ENCODE peak calls at places on chromosomes 5 and 9, in seven cellular contexts. One of them, this sample, is unnamed.

GRCh38 chr9:132978451-132979087 is at the start of gene GFI1B:
- DNase-seq in HCT116: no peak
- DNase-seq in K562: peak
- DNase-seq in DND-41: no peak
- DNase-seq in GM23338: peak
- DNase-seq in IMR-90: no peak
- DNase-seq in GM23248: no peak
- DNase-seq in this sample: peak

GRCh38 chr9:114776683-114777399 is 29.0 kb downstream of the TNFSF15 start:
- DNase-seq in HCT116: no peak
- DNase-seq in K562: no peak
- DNase-seq in DND-41: no peak
- DNase-seq in GM23338: no peak
- DNase-seq in IMR-90: no peak
- DNase-seq in GM23248: no peak
- DNase-seq in this sample: no peak

GRCh38 chr5:87729786-87730185 is 317.1 kb upstream of the CCNH start:
- DNase-seq in HCT116: no peak
- DNase-seq in K562: no peak
- DNase-seq in DND-41: no peak
- DNase-seq in GM23338: no peak
- DNase-seq in IMR-90: no peak
- DNase-seq in GM23248: no peak
- DNase-seq in this sample: no peak

GRCh38 chr5:59525310-59525709 is 368.2 kb downstream of the PDE4D start:
- DNase-seq in HCT116: no peak
- DNase-seq in K562: no peak
- DNase-seq in DND-41: no peak
- DNase-seq in GM23338: no peak
- DNase-seq in IMR-90: no peak
- DNase-seq in GM23248: no peak
- DNase-seq in this sample: no peak

GRCh38 chr5:177366528-177367322 is 9.0 kb downstream of the RGS14 start:
- DNase-seq in HCT116: no peak
- DNase-seq in K562: peak
- DNase-seq in DND-41: no peak
- DNase-seq in GM23338: peak
- DNase-seq in IMR-90: peak
- DNase-seq in GM23248: peak
- DNase-seq in this sample: peak

GRCh38 chr9:33995449-33995848 is 53.2 kb downstream of the UBAP2 start:
- DNase-seq in HCT116: no peak
- DNase-seq in K562: no peak
- DNase-seq in DND-41: no peak
- DNase-seq in GM23338: no peak
- DNase-seq in IMR-90: no peak
- DNase-seq in GM23248: no peak
- DNase-seq in this sample: no peak

GRCh38 chr5:159030357-159030756 is 69.4 kb downstream of the EBF1 start:
- DNase-seq in HCT116: no peak
- DNase-seq in K562: no peak
- DNase-seq in DND-41: no peak
- DNase-seq in GM23338: peak
- DNase-seq in IMR-90: no peak
- DNase-seq in GM23248: no peak
- DNase-seq in this sample: peak

GRCh38 chr9:130381660-130382059 is 63.1 kb upstream of the ASS1 start:
- DNase-seq in HCT116: no peak
- DNase-seq in K562: no peak
- DNase-seq in DND-41: no peak
- DNase-seq in GM23338: no peak
- DNase-seq in IMR-90: no peak
- DNase-seq in GM23248: no peak
- DNase-seq in this sample: no peak

GRCh38 chr5:32522429-32523143 is 62.8 kb upstream of the SUB1 start:
- DNase-seq in HCT116: no peak
- DNase-seq in K562: no peak
- DNase-seq in DND-41: peak
- DNase-seq in GM23338: no peak
- DNase-seq in IMR-90: peak
- DNase-seq in GM23248: peak
- DNase-seq in this sample: no peak

GRCh38 chr5:95735436-95735835 is 4.3 kb downstream of the RHOBTB3 start:
- DNase-seq in HCT116: no peak
- DNase-seq in K562: no peak
- DNase-seq in DND-41: no peak
- DNase-seq in GM23338: no peak
- DNase-seq in IMR-90: no peak
- DNase-seq in GM23248: peak
- DNase-seq in this sample: no peak

GRCh38 chr5:141850183-141850768 is 27.9 kb downstream of the PCDH1 start:
- DNase-seq in HCT116: no peak
- DNase-seq in K562: peak
- DNase-seq in DND-41: peak
- DNase-seq in GM23338: no peak
- DNase-seq in IMR-90: peak
- DNase-seq in GM23248: peak
- DNase-seq in this sample: no peak

GRCh38 chr9:126291925-126292324 is 34.7 kb upstream of the MVB12B start:
- DNase-seq in HCT116: no peak
- DNase-seq in K562: no peak
- DNase-seq in DND-41: no peak
- DNase-seq in GM23338: no peak
- DNase-seq in IMR-90: no peak
- DNase-seq in GM23248: no peak
- DNase-seq in this sample: no peak

GRCh38 chr5:60323596-60323995 is 376.4 kb downstream of the DEPDC1B start:
- DNase-seq in HCT116: no peak
- DNase-seq in K562: no peak
- DNase-seq in DND-41: no peak
- DNase-seq in GM23338: peak
- DNase-seq in IMR-90: no peak
- DNase-seq in GM23248: no peak
- DNase-seq in this sample: peak

GRCh38 chr9:14836885-14837284 is 73.3 kb downstream of the FREM1 start:
- DNase-seq in HCT116: no peak
- DNase-seq in K562: no peak
- DNase-seq in DND-41: no peak
- DNase-seq in GM23338: no peak
- DNase-seq in IMR-90: no peak
- DNase-seq in GM23248: no peak
- DNase-seq in this sample: no peak

GRCh38 chr9:121654497-121655140 is 3.2 kb downstream of the DAB2IP start:
- DNase-seq in HCT116: no peak
- DNase-seq in K562: no peak
- DNase-seq in DND-41: no peak
- DNase-seq in GM23338: no peak
- DNase-seq in IMR-90: no peak
- DNase-seq in GM23248: no peak
- DNase-seq in this sample: no peak

GRCh38 chr9:87063246-87063645 is 115.9 kb upstream of the GAS1 start:
- DNase-seq in HCT116: no peak
- DNase-seq in K562: no peak
- DNase-seq in DND-41: no peak
- DNase-seq in GM23338: no peak
- DNase-seq in IMR-90: no peak
- DNase-seq in GM23248: peak
- DNase-seq in this sample: no peak

GRCh38 chr9:120937596-120937995 is 11.0 kb upstream of the TRAF1 start:
- DNase-seq in HCT116: no peak
- DNase-seq in K562: no peak
- DNase-seq in DND-41: no peak
- DNase-seq in GM23338: no peak
- DNase-seq in IMR-90: peak
- DNase-seq in GM23248: peak
- DNase-seq in this sample: no peak

GRCh38 chr5:109823597-109823996 is 133.9 kb downstream of the MAN2A1 start:
- DNase-seq in HCT116: no peak
- DNase-seq in K562: no peak
- DNase-seq in DND-41: no peak
- DNase-seq in GM23338: no peak
- DNase-seq in IMR-90: peak
- DNase-seq in GM23248: no peak
- DNase-seq in this sample: no peak

GRCh38 chr9:77848897-77849296 is 182.7 kb downstream of the GNAQ start:
- DNase-seq in HCT116: no peak
- DNase-seq in K562: no peak
- DNase-seq in DND-41: no peak
- DNase-seq in GM23338: no peak
- DNase-seq in IMR-90: peak
- DNase-seq in GM23248: peak
- DNase-seq in this sample: no peak
- H3K4me2 ChIP-seq in HCT116: no peak
- H3K4me2 ChIP-seq in K562: no peak
- H3K4me2 ChIP-seq in DND-41: no peak
- H3K4me2 ChIP-seq in GM23338: no peak
- H3K4me2 ChIP-seq in IMR-90: no peak
- H3K4me2 ChIP-seq in GM23248: peak
- H3K4me2 ChIP-seq in this sample: no peak

DNA sequence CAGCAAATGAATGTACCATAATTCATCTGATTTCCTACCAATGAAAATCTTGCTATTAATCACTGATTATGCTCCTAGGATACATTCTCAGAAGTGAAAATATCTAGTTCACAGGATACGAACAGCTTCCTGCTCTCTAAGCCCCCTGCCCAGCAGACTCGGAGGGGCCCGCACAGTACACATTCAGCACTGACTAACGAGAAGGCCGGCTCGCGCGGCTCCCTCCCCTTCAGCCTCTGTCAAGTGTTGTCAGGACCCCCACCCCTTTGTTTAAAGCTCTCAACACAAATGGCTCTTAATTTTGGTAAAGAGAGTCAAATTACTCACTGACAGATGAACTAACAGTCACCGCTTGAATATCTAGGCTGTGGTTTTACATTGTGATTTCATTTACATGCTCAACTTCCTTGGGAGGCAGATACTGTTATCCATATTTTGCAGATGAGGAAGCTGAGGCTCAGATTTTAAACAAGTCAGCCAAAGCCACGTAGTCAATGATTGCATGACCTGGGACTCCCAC is 82.1 kb downstream of the PRRT1B start:
- DNase-seq in HCT116: no peak
- DNase-seq in K562: no peak
- DNase-seq in DND-41: no peak
- DNase-seq in GM23338: no peak
- DNase-seq in IMR-90: peak
- DNase-seq in GM23248: peak
- DNase-seq in this sample: no peak
- H3K4me2 ChIP-seq in HCT116: no peak
- H3K4me2 ChIP-seq in K562: no peak
- H3K4me2 ChIP-seq in DND-41: no peak
- H3K4me2 ChIP-seq in GM23338: no peak
- H3K4me2 ChIP-seq in IMR-90: peak
- H3K4me2 ChIP-seq in GM23248: no peak
- H3K4me2 ChIP-seq in this sample: no peak

GRCh38 chr5:132775439-132776076 is 1.5 kb downstream of the SEPTIN8 start:
- DNase-seq in HCT116: no peak
- DNase-seq in K562: no peak
- DNase-seq in DND-41: no peak
- DNase-seq in GM23338: no peak
- DNase-seq in IMR-90: no peak
- DNase-seq in GM23248: peak
- DNase-seq in this sample: no peak
- H3K4me2 ChIP-seq in HCT116: peak
- H3K4me2 ChIP-seq in K562: peak
- H3K4me2 ChIP-seq in DND-41: peak
- H3K4me2 ChIP-seq in GM23338: peak
- H3K4me2 ChIP-seq in IMR-90: peak
- H3K4me2 ChIP-seq in GM23248: peak
- H3K4me2 ChIP-seq in this sample: peak

GRCh38 chr9:77977210-77977611 is 54.4 kb downstream of the GNAQ start:
- DNase-seq in HCT116: peak
- DNase-seq in K562: peak
- DNase-seq in DND-41: peak
- DNase-seq in GM23338: peak
- DNase-seq in IMR-90: peak
- DNase-seq in GM23248: peak
- DNase-seq in this sample: peak
- H3K4me2 ChIP-seq in HCT116: no peak
- H3K4me2 ChIP-seq in K562: no peak
- H3K4me2 ChIP-seq in DND-41: no peak
- H3K4me2 ChIP-seq in GM23338: no peak
- H3K4me2 ChIP-seq in IMR-90: no peak
- H3K4me2 ChIP-seq in GM23248: peak
- H3K4me2 ChIP-seq in this sample: no peak

GRCh38 chr9:105360344-105360743 is 87.5 kb upstream of the FSD1L start:
- DNase-seq in HCT116: no peak
- DNase-seq in K562: no peak
- DNase-seq in DND-41: no peak
- DNase-seq in GM23338: no peak
- DNase-seq in IMR-90: no peak
- DNase-seq in GM23248: no peak
- DNase-seq in this sample: no peak
- H3K4me2 ChIP-seq in HCT116: no peak
- H3K4me2 ChIP-seq in K562: no peak
- H3K4me2 ChIP-seq in DND-41: no peak
- H3K4me2 ChIP-seq in GM23338: no peak
- H3K4me2 ChIP-seq in IMR-90: no peak
- H3K4me2 ChIP-seq in GM23248: no peak
- H3K4me2 ChIP-seq in this sample: no peak

This sample was measured in H9.